ENCODE peak calls at places on chromosomes 3 and 15, in six cellular contexts. One of them, this sample, is unnamed.

GRCh38 chr3:33437556-33438283 is 2.5 kb downstream of the UBP1 start:
- DNase-seq in Peyer's patch: no peak
- DNase-seq in heart right ventricle: no peak
- DNase-seq in transverse colon: peak; percentile 21
- DNase-seq in adrenal gland: peak; percentile 47
- DNase-seq in ascending aorta: no peak
- DNase-seq in this sample: peak; percentile 27

GRCh38 chr15:57124036-57124435 is 205.6 kb downstream of the TCF12 start:
- DNase-seq in Peyer's patch: no peak
- DNase-seq in heart right ventricle: no peak
- DNase-seq in transverse colon: no peak
- DNase-seq in adrenal gland: no peak
- DNase-seq in ascending aorta: no peak
- DNase-seq in this sample: no peak

GRCh38 chr3:42500091-42500490 is 2.4 kb upstream of the VIPR1 start:
- DNase-seq in Peyer's patch: peak; percentile 33
- DNase-seq in heart right ventricle: no peak
- DNase-seq in transverse colon: no peak
- DNase-seq in adrenal gland: no peak
- DNase-seq in ascending aorta: peak; percentile 52
- DNase-seq in this sample: no peak

GRCh38 chr15:77025941-77026411 is 31.1 kb downstream of the PSTPIP1 start:
- DNase-seq in Peyer's patch: peak; percentile 38
- DNase-seq in heart right ventricle: no peak
- DNase-seq in transverse colon: peak; percentile 7
- DNase-seq in adrenal gland: peak; percentile 3
- DNase-seq in ascending aorta: peak; percentile 60
- DNase-seq in this sample: no peak

GRCh38 chr3:39429466-39429865 is 22.9 kb downstream of the RPSA start:
- DNase-seq in Peyer's patch: no peak
- DNase-seq in heart right ventricle: no peak
- DNase-seq in transverse colon: no peak
- DNase-seq in adrenal gland: no peak
- DNase-seq in ascending aorta: no peak
- DNase-seq in this sample: no peak

GRCh38 chr3:192897005-192897404 is 20.7 kb downstream of the MB21D2 start:
- DNase-seq in Peyer's patch: no peak
- DNase-seq in heart right ventricle: no peak
- DNase-seq in transverse colon: no peak
- DNase-seq in adrenal gland: no peak
- DNase-seq in ascending aorta: no peak
- DNase-seq in this sample: no peak

GRCh38 chr3:161042023-161042501 is 63.1 kb downstream of the B3GALNT1 start:
- DNase-seq in Peyer's patch: no peak
- DNase-seq in heart right ventricle: no peak
- DNase-seq in transverse colon: no peak
- DNase-seq in adrenal gland: no peak
- DNase-seq in ascending aorta: no peak
- DNase-seq in this sample: no peak

GRCh38 chr3:39000008-39000450 is 51.7 kb downstream of the SCN11A start:
- DNase-seq in Peyer's patch: no peak
- DNase-seq in heart right ventricle: no peak
- DNase-seq in transverse colon: no peak
- DNase-seq in adrenal gland: no peak
- DNase-seq in ascending aorta: no peak
- DNase-seq in this sample: peak; percentile 56

GRCh38 chr3:58260733-58261132 is 23.1 kb downstream of the ABHD6 start:
- DNase-seq in Peyer's patch: no peak
- DNase-seq in heart right ventricle: no peak
- DNase-seq in transverse colon: no peak
- DNase-seq in adrenal gland: no peak
- DNase-seq in ascending aorta: no peak
- DNase-seq in this sample: no peak

GRCh38 chr3:170726976-170727661 is 141.2 kb upstream of the SLC7A14 start:
- DNase-seq in Peyer's patch: no peak
- DNase-seq in heart right ventricle: no peak
- DNase-seq in transverse colon: no peak
- DNase-seq in adrenal gland: no peak
- DNase-seq in ascending aorta: no peak
- DNase-seq in this sample: no peak

GRCh38 chr15:92843326-92843725 is 56.8 kb upstream of the CHD2 start:
- DNase-seq in Peyer's patch: no peak
- DNase-seq in heart right ventricle: no peak
- DNase-seq in transverse colon: no peak
- DNase-seq in adrenal gland: no peak
- DNase-seq in ascending aorta: no peak
- DNase-seq in this sample: peak; percentile 93
- H3K27ac ChIP-seq in Peyer's patch: no peak overlapping the region
- H3K27ac ChIP-seq in heart right ventricle: no peak overlapping the region
- H3K27ac ChIP-seq in transverse colon: no peak overlapping the region
- H3K27ac ChIP-seq in adrenal gland: no peak overlapping the region
- H3K27ac ChIP-seq in ascending aorta: no peak overlapping the region
- H3K27ac ChIP-seq in this sample: peak overlapping the region; percentile 97

GRCh38 chr3:46348811-46349482 is 5.0 kb upstream of the CCR2 start:
- DNase-seq in Peyer's patch: no peak
- DNase-seq in heart right ventricle: no peak
- DNase-seq in transverse colon: no peak
- DNase-seq in adrenal gland: no peak
- DNase-seq in ascending aorta: no peak
- DNase-seq in this sample: no peak

GRCh38 chr3:46349484-46350261 is 4.2 kb upstream of the CCR2 start:
- DNase-seq in Peyer's patch: no peak
- DNase-seq in heart right ventricle: no peak
- DNase-seq in transverse colon: no peak
- DNase-seq in adrenal gland: no peak
- DNase-seq in ascending aorta: no peak
- DNase-seq in this sample: no peak

GRCh38 chr3:46351646-46352045 is 2.3 kb upstream of the CCR2 start:
- DNase-seq in Peyer's patch: no peak
- DNase-seq in heart right ventricle: no peak
- DNase-seq in transverse colon: no peak
- DNase-seq in adrenal gland: peak; percentile 64
- DNase-seq in ascending aorta: no peak
- DNase-seq in this sample: no peak

GRCh38 chr3:46353090-46353489 is 821 bp upstream of the CCR2 start:
- DNase-seq in Peyer's patch: no peak
- DNase-seq in heart right ventricle: no peak
- DNase-seq in transverse colon: no peak
- DNase-seq in adrenal gland: no peak
- DNase-seq in ascending aorta: no peak
- DNase-seq in this sample: no peak

DNA sequence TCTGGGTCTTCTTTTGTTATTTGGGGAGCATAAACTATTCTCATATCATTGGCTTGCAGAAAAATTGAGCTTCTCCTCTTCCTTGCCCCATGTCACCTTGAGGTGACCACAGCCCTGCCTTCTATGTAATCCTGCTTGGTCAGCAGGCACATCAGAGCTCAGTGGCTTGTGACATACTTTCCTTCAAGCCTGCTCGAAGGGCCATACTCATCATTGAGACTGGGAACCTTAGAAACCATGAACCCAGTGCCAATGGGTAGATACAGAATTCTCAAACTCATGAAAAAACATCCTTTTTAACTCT is 3.7 kb upstream of the CCR2 start:
- DNase-seq in Peyer's patch: no peak
- DNase-seq in heart right ventricle: no peak
- DNase-seq in transverse colon: no peak
- DNase-seq in adrenal gland: no peak
- DNase-seq in ascending aorta: no peak
- DNase-seq in this sample: no peak
- H3K9me3 ChIP-seq in Peyer's patch: no peaks in the 10 kb centered on the region
- H3K9me3 ChIP-seq in heart right ventricle: no peaks in the 10 kb centered on the region
- H3K9me3 ChIP-seq in transverse colon: no peaks in the 10 kb centered on the region
- H3K9me3 ChIP-seq in adrenal gland: no peaks in the 10 kb centered on the region
- H3K9me3 ChIP-seq in ascending aorta: no peaks in the 10 kb centered on the region
- H3K9me3 ChIP-seq in this sample: no peaks in the 10 kb centered on the region

DNA sequence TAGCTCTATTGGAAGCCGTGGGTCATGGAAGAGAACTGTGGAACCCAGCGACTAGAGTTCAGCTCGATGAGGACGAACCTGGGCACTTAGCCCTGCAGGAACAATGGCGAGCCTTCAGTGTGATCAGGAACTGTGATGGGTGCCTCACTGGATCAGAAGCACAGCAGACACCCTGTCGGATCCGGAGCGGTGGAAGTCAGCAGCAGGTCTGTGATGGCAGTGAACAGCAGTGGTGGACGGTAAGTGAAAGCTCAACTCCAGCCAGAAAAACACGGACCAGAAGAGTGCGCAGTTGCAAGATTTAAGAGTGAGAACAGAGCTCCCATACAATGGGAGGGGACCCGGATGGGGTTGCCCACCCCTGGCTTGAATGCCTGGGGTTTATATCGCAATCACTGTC is 282.2 kb downstream of the NSUN3 start:
- DNase-seq in Peyer's patch: no peak
- DNase-seq in heart right ventricle: no peak
- DNase-seq in transverse colon: no peak
- DNase-seq in adrenal gland: no peak
- DNase-seq in ascending aorta: no peak
- DNase-seq in this sample: no peak
- H3K27ac ChIP-seq in Peyer's patch: no peak overlapping the region
- H3K27ac ChIP-seq in heart right ventricle: no peak overlapping the region
- H3K27ac ChIP-seq in transverse colon: no peak overlapping the region
- H3K27ac ChIP-seq in adrenal gland: no peak overlapping the region
- H3K27ac ChIP-seq in ascending aorta: no peak overlapping the region
- H3K27ac ChIP-seq in this sample: no peak overlapping the region

GRCh38 chr15:22236469-22236868 is 156.1 kb downstream of the OR4M2 start:
- DNase-seq in Peyer's patch: no peak
- DNase-seq in heart right ventricle: no peak
- DNase-seq in transverse colon: no peak
- DNase-seq in adrenal gland: no peak
- DNase-seq in ascending aorta: no peak
- DNase-seq in this sample: no peak
- H3K9me3 ChIP-seq in Peyer's patch: no peaks in the 10 kb centered on the region
- H3K9me3 ChIP-seq in heart right ventricle: no peaks in the 10 kb centered on the region
- H3K9me3 ChIP-seq in transverse colon: no peaks in the 10 kb centered on the region
- H3K9me3 ChIP-seq in adrenal gland: no peaks in the 10 kb centered on the region
- H3K9me3 ChIP-seq in ascending aorta: no peaks in the 10 kb centered on the region
- H3K9me3 ChIP-seq in this sample: no peaks in the 10 kb centered on the region

This sample was measured in SJCRH30.